ENCODE peak calls at places on chromosomes 2 and 18, in seven cellular contexts. V is tibial artery; D is naive thymus-derived CD4-positive, alpha-beta T cell; W is brain microvascular endothelial cell; T is Karpas-422; L is HCT116; O is colonic mucosa. R is an unnamed sample. For H3K36me3, the result is how much of the 10 kb centered on the place peaks cover.

GRCh38 chr2:190562121-190562520 is 27.6 kb upstream of the NEMP2 start:
- DNase-seq in D (no peak), O (no peak), V (no peak), T (no peak), L (no peak), W (no peak), R (no peak)

GRCh38 chr2:164734196-164734595 is 107.4 kb downstream of the COBLL1 start:
- DNase-seq in V (no peak), T (no peak), W (no peak), O (no peak), D (no peak), L (no peak), R (no peak)

GRCh38 chr2:229586746-229587705 is 127.3 kb downstream of the DNER start:
- DNase-seq in O (peak), W (peak), D (no peak), V (peak), T (peak), L (peak), R (peak)

GRCh38 chr2:213723707-213724106 is 439.4 kb downstream of the SPAG16 start:
- DNase-seq in L (no peak), W (no peak), T (no peak), V (no peak), O (no peak), D (no peak), R (no peak)

GRCh38 chr2:890791-891190 is 59.9 kb upstream of the SNTG2 start:
- DNase-seq in W (no peak), T (no peak), O (no peak), D (no peak), V (no peak), L (no peak), R (peak)

GRCh38 chr2:239602290-239603282 is 201.8 kb upstream of the HDAC4 start:
- DNase-seq in L (no peak), W (no peak), D (no peak), O (peak), V (peak), T (no peak), R (no peak)

GRCh38 chr2:111071480-111072143 is 49.1 kb upstream of the BCL2L11 start:
- DNase-seq in V (no peak), L (no peak), D (no peak), O (no peak), T (peak), W (peak), R (peak)

GRCh38 chr2:40204268-40204667 is 247.6 kb downstream of the SLC8A1 start:
- DNase-seq in L (no peak), T (no peak), O (no peak), D (no peak), W (peak), V (no peak), R (no peak)

GRCh38 chr2:11437602-11438001 is 28.4 kb downstream of the E2F6 start:
- DNase-seq in L (no peak), V (no peak), T (no peak), D (no peak), W (no peak), O (no peak), R (no peak)

GRCh38 chr2:67854798-67855197 is 208.0 kb downstream of the C1D start:
- DNase-seq in D (no peak), W (no peak), V (no peak), L (no peak), T (peak), O (no peak), R (no peak)

GRCh38 chr2:230908094-230908594 is 16.9 kb downstream of the GPR55 start:
- DNase-seq in D (no peak), V (no peak), W (no peak), L (no peak), O (no peak), T (no peak), R (no peak)

GRCh38 chr2:27262379-27263286 is at the start of gene SLC30A3:
- DNase-seq in O (peak), V (peak), D (peak), T (peak), W (no peak), L (peak), R (no peak)

GRCh38 chr2:63060079-63060482 is 9.5 kb downstream of the OTX1 start:
- DNase-seq in T (no peak), L (no peak), V (no peak), W (no peak), O (no peak), D (no peak), R (no peak)

GRCh38 chr2:62250239-62250638 is 54.3 kb downstream of the B3GNT2 start:
- DNase-seq in T (no peak), O (no peak), W (no peak), D (no peak), V (no peak), L (no peak), R (no peak)

GRCh38 chr2:161418715-161419337 is 2.7 kb downstream of the TBR1 start:
- DNase-seq in O (peak), W (no peak), T (no peak), V (no peak), D (no peak), L (no peak), R (peak)

GRCh38 chr2:178072383-178073301 is at the start of gene PDE11A:
- DNase-seq in W (peak), V (peak), T (no peak), L (peak), O (peak), D (peak), R (peak)

DNA sequence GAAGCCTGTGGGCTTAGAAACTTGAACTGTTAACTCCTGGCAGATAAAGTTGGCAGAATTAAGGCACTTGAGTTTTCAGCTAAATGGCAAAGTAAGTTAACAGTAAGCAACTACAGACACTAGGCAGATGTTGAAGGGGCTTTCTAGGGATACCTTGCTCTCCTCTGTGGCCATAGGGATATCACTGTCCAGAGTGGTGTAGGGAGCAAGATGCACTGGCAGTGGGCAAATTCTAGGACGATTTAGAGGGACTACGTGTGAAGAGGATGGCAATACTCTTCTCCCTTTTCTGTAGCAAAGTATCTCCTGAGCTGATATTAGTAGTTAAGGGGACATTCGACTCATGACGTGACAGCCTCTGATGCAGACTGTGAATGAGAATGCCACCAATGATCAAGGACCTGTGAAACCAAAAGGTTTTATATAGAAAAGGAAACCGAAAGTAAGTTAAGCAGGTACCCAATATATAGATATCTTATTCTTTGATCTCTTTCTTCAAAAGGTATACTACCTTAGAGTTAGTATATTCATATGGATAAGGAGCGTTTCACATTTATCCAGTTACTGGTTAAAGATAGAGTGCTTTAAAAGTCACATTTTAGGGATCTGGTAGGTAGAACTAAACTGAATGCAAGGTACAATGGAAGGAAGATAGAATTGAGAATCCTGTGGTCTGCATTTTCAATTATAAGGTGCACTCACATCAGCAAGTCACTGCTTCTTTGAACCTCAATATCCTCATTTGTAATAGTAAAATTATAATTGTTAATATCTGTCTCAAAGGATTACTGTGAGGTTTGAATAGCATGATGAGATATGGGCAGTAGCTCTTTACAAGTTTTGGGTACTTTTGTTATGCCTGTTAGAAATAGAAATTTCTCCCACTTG is 106.4 kb downstream of the KCNH7 start:
- DNase-seq in V (no peak), O (no peak), L (no peak), W (no peak), D (no peak), T (no peak), R (no peak)
- H3K4me3 ChIP-seq in V (no peak), O (no peak), L (no peak), W (no peak), D (peak), T (no peak), R (peak)

GRCh38 chr2:215396595-215397313 is 39.1 kb downstream of the FN1 start:
- DNase-seq in L (no peak), V (no peak), W (no peak), O (no peak), T (no peak), D (no peak), R (no peak)
- H3K36me3 ChIP-seq in L (under half), V (half or more), W (half or more), O (under half), T (under half), D (under half), R (half or more)

GRCh38 chr18:26656944-26657536 is 108.7 kb upstream of the KCTD1 start:
- DNase-seq in D (no peak), W (peak), L (no peak), V (peak), T (no peak), O (peak), R (peak)
- H3K4me3 ChIP-seq in D (no peak), W (peak), L (peak), V (peak), T (peak), O (peak), R (peak)

GRCh38 chr2:216448829-216449228 is 36.5 kb downstream of the SMARCAL1 start:
- DNase-seq in T (no peak), V (no peak), D (no peak), O (no peak), W (no peak), L (no peak), R (no peak)

GRCh38 chr2:216450346-216450745 is 38.1 kb downstream of the SMARCAL1 start:
- DNase-seq in O (no peak), D (no peak), W (no peak), T (no peak), V (no peak), L (no peak), R (no peak)

GRCh38 chr2:216445489-216445888 is 33.2 kb downstream of the SMARCAL1 start:
- DNase-seq in L (no peak), O (no peak), W (peak), T (no peak), D (no peak), V (no peak), R (no peak)

GRCh38 chr2:216446343-216446742 is 34.1 kb downstream of the SMARCAL1 start:
- DNase-seq in T (no peak), O (no peak), V (no peak), W (no peak), L (no peak), D (no peak), R (no peak)

GRCh38 chr2:216447293-216447692 is 35.0 kb downstream of the SMARCAL1 start:
- DNase-seq in V (no peak), D (no peak), W (no peak), O (no peak), L (no peak), T (no peak), R (no peak)
- H3K36me3 ChIP-seq in V (half or more), D (under half), W (under half), O (under half), L (under half), T (half or more), R (half or more)

GRCh38 chr18:10474309-10474708 is 19.9 kb downstream of the APCDD1 start:
- DNase-seq in T (no peak), V (no peak), W (no peak), O (no peak), D (no peak), L (no peak), R (no peak)

GRCh38 chr18:10475633-10476388 is 21.4 kb downstream of the APCDD1 start:
- DNase-seq in L (no peak), W (no peak), V (no peak), D (no peak), O (no peak), T (peak), R (no peak)

GRCh38 chr18:10477863-10478260 is 23.4 kb downstream of the APCDD1 start:
- DNase-seq in V (no peak), T (no peak), D (no peak), O (no peak), L (no peak), W (no peak), R (no peak)

GRCh38 chr18:10477121-10477862 is 22.9 kb downstream of the APCDD1 start:
- DNase-seq in V (no peak), L (no peak), O (no peak), W (no peak), D (no peak), T (no peak), R (no peak)

DNA sequence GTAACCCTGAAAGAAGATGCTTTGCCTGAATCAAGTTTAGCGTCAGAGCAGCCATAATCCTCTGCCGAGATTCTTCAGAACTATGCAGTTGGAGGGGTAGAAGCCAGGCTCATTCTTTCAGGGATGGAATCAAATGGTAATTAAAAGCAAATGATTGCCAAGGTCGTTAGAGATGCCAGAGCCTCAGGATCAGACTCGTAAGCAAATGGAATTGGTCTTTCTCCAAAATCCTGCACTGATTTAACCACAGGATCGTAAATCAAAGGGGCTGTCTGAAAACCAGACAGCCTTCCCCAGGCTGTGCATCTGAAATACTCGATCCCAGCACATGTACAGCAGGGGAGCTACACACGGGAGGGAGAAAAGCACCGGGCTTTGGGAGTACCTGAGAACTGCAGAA is 22.0 kb downstream of the APCDD1 start:
- DNase-seq in V (no peak), L (no peak), D (no peak), O (no peak), W (no peak), T (peak), R (no peak)
- H3K4me3 ChIP-seq in V (no peak), L (no peak), D (no peak), O (no peak), W (no peak), T (peak), R (no peak)

GRCh38 chr2:46950314-46950713 is 34.7 kb upstream of the MCFD2 start:
- DNase-seq in O (no peak), L (no peak), V (no peak), D (no peak), W (no peak), T (no peak), R (no peak)

GRCh38 chr2:46951290-46952064 is 35.9 kb upstream of the MCFD2 start:
- DNase-seq in D (no peak), W (no peak), V (no peak), L (no peak), O (no peak), T (no peak), R (no peak)

GRCh38 chr2:46954951-46955571 is 39.5 kb upstream of the MCFD2 start:
- DNase-seq in D (no peak), T (no peak), W (peak), V (peak), L (no peak), O (peak), R (peak)

GRCh38 chr2:46955764-46956163 is 40.2 kb upstream of the MCFD2 start:
- DNase-seq in V (no peak), D (no peak), W (no peak), T (no peak), O (no peak), L (no peak), R (peak)

GRCh38 chr2:46952171-46952570 is 36.6 kb upstream of the MCFD2 start:
- DNase-seq in T (no peak), O (no peak), V (no peak), W (no peak), D (no peak), L (no peak), R (no peak)
- H3K36me3 ChIP-seq in T (under half), O (under half), V (under half), W (under half), D (under half), L (under half), R (half or more)

DNA sequence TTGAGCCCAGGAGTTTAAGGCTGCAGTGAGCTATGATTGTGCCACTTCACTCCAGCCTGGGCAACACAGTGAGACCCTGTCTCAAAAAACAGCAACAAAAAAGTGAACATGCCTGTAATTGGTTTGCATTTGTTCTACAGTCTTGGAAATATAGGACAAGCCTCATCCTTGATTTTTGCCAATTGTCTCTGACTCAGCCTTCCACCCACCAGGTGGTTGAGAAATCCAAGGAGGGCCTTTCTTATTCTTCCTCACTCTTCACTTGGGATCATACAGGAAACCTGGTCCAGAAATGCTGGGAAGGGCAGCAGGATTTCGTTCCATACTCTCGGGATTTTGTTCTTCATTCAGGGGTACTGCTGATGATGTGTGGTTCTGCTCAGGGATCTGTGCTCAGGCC is 94.6 kb downstream of the CDC42EP3 start:
- DNase-seq in W (no peak), V (no peak), D (no peak), O (no peak), T (no peak), L (no peak), R (peak)
- H3K4me3 ChIP-seq in W (no peak), V (no peak), D (no peak), O (no peak), T (no peak), L (no peak), R (no peak)